ENCODE peak calls at places on chromosomes 5 and 9, in seven cellular contexts. One of them, this sample, is unnamed.

GRCh38 chr9:115262952-115263351 is 145.0 kb upstream of the TNC start:
- DNase-seq in psoas muscle: no peak
- DNase-seq in fibroblast of lung: peak
- DNase-seq in upper lobe of right lung: no peak
- DNase-seq in foreskin fibroblast: no peak
- DNase-seq in CD14-positive monocyte: no peak
- DNase-seq in adrenal gland: no peak
- DNase-seq in this sample: no peak

GRCh38 chr5:159539678-159540077 is 209.4 kb upstream of the IL12B start:
- DNase-seq in psoas muscle: no peak
- DNase-seq in fibroblast of lung: no peak
- DNase-seq in upper lobe of right lung: no peak
- DNase-seq in foreskin fibroblast: no peak
- DNase-seq in CD14-positive monocyte: no peak
- DNase-seq in adrenal gland: no peak
- DNase-seq in this sample: no peak

GRCh38 chr9:94937214-94937903 is 210.9 kb downstream of the AOPEP start:
- DNase-seq in psoas muscle: no peak
- DNase-seq in fibroblast of lung: peak
- DNase-seq in upper lobe of right lung: no peak
- DNase-seq in foreskin fibroblast: peak
- DNase-seq in CD14-positive monocyte: no peak
- DNase-seq in adrenal gland: no peak
- DNase-seq in this sample: no peak

GRCh38 chr5:78221964-78222451 is 72.5 kb downstream of the AP3B1 start:
- DNase-seq in psoas muscle: no peak
- DNase-seq in fibroblast of lung: no peak
- DNase-seq in upper lobe of right lung: no peak
- DNase-seq in foreskin fibroblast: no peak
- DNase-seq in CD14-positive monocyte: peak
- DNase-seq in adrenal gland: no peak
- DNase-seq in this sample: no peak

GRCh38 chr5:81014348-81014747 is 54.2 kb downstream of the RASGRF2 start:
- DNase-seq in psoas muscle: no peak
- DNase-seq in fibroblast of lung: peak
- DNase-seq in upper lobe of right lung: no peak
- DNase-seq in foreskin fibroblast: no peak
- DNase-seq in CD14-positive monocyte: no peak
- DNase-seq in adrenal gland: no peak
- DNase-seq in this sample: no peak

GRCh38 chr9:38621434-38622082 is 1.2 kb upstream of the ANKRD18A start:
- DNase-seq in psoas muscle: no peak
- DNase-seq in fibroblast of lung: peak
- DNase-seq in upper lobe of right lung: peak
- DNase-seq in foreskin fibroblast: no peak
- DNase-seq in CD14-positive monocyte: no peak
- DNase-seq in adrenal gland: peak
- DNase-seq in this sample: no peak

GRCh38 chr9:69637801-69638200 is 34.4 kb downstream of the APBA1 start:
- DNase-seq in psoas muscle: no peak
- DNase-seq in fibroblast of lung: peak
- DNase-seq in upper lobe of right lung: no peak
- DNase-seq in foreskin fibroblast: peak
- DNase-seq in CD14-positive monocyte: no peak
- DNase-seq in adrenal gland: no peak
- DNase-seq in this sample: no peak

GRCh38 chr5:105504-106080 is 13.6 kb downstream of the PLEKHG4B start:
- DNase-seq in psoas muscle: no peak
- DNase-seq in fibroblast of lung: no peak
- DNase-seq in upper lobe of right lung: no peak
- DNase-seq in foreskin fibroblast: no peak
- DNase-seq in CD14-positive monocyte: no peak
- DNase-seq in adrenal gland: no peak
- DNase-seq in this sample: no peak

GRCh38 chr5:90866333-90866732 is 307.7 kb downstream of the ADGRV1 start:
- DNase-seq in psoas muscle: no peak
- DNase-seq in fibroblast of lung: peak
- DNase-seq in upper lobe of right lung: no peak
- DNase-seq in foreskin fibroblast: no peak
- DNase-seq in CD14-positive monocyte: no peak
- DNase-seq in adrenal gland: no peak
- DNase-seq in this sample: no peak

GRCh38 chr9:27125030-27125429 is 16.0 kb downstream of the TEK start:
- DNase-seq in psoas muscle: peak
- DNase-seq in fibroblast of lung: peak
- DNase-seq in upper lobe of right lung: no peak
- DNase-seq in foreskin fibroblast: peak
- DNase-seq in CD14-positive monocyte: no peak
- DNase-seq in adrenal gland: peak
- DNase-seq in this sample: no peak

GRCh38 chr5:5699062-5699461 is 276.6 kb downstream of the ICE1 start:
- DNase-seq in psoas muscle: no peak
- DNase-seq in fibroblast of lung: no peak
- DNase-seq in upper lobe of right lung: no peak
- DNase-seq in foreskin fibroblast: no peak
- DNase-seq in CD14-positive monocyte: no peak
- DNase-seq in adrenal gland: no peak
- DNase-seq in this sample: no peak

GRCh38 chr9:136023401-136024225 is 62.4 kb upstream of the UBAC1 start:
- DNase-seq in psoas muscle: peak
- DNase-seq in fibroblast of lung: peak
- DNase-seq in upper lobe of right lung: peak
- DNase-seq in foreskin fibroblast: peak
- DNase-seq in CD14-positive monocyte: peak
- DNase-seq in adrenal gland: peak
- DNase-seq in this sample: no peak

GRCh38 chr5:62017092-62017491 is 288.9 kb upstream of the KIF2A start:
- DNase-seq in psoas muscle: no peak
- DNase-seq in fibroblast of lung: no peak
- DNase-seq in upper lobe of right lung: no peak
- DNase-seq in foreskin fibroblast: no peak
- DNase-seq in CD14-positive monocyte: no peak
- DNase-seq in adrenal gland: no peak
- DNase-seq in this sample: no peak

GRCh38 chr9:129944501-129945116 is 98.4 kb downstream of the FNBP1 start:
- DNase-seq in psoas muscle: no peak
- DNase-seq in fibroblast of lung: no peak
- DNase-seq in upper lobe of right lung: no peak
- DNase-seq in foreskin fibroblast: no peak
- DNase-seq in CD14-positive monocyte: peak
- DNase-seq in adrenal gland: no peak
- DNase-seq in this sample: no peak
- TF ChIP-seq CTCF in psoas muscle: no peak
- TF ChIP-seq CTCF in fibroblast of lung: no peak
- TF ChIP-seq CTCF in upper lobe of right lung: no peak
- TF ChIP-seq CTCF in foreskin fibroblast: no peak
- TF ChIP-seq CTCF in CD14-positive monocyte: peak
- TF ChIP-seq CTCF in adrenal gland: no peak
- TF ChIP-seq CTCF in this sample: no peak

GRCh38 chr9:112793213-112793810 is 42.8 kb downstream of the SNX30 start:
- DNase-seq in psoas muscle: peak
- DNase-seq in fibroblast of lung: peak
- DNase-seq in upper lobe of right lung: peak
- DNase-seq in foreskin fibroblast: peak
- DNase-seq in CD14-positive monocyte: peak
- DNase-seq in adrenal gland: peak
- DNase-seq in this sample: no peak
- TF ChIP-seq CTCF in psoas muscle: peak
- TF ChIP-seq CTCF in fibroblast of lung: peak
- TF ChIP-seq CTCF in upper lobe of right lung: peak
- TF ChIP-seq CTCF in foreskin fibroblast: peak
- TF ChIP-seq CTCF in CD14-positive monocyte: peak
- TF ChIP-seq CTCF in adrenal gland: peak
- TF ChIP-seq CTCF in this sample: peak

DNA sequence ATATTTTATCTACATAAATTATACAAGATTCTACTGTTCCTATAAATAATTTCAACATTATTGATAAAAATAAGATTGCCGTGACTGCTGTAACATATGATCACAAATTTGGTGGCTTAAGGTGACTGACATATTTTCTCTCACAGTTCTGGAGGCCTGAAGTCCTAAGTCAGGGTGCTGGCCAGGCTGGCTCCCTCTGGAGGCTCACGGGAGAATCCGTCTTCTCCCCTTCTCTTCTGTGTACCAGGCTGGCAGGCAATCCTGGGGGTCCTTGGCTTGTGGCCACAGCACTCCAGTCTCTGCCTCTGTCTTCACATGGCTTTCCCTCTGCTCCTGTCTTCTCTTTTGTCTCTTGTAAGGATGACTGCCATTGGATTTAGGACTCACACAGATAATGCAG is 31.7 kb upstream of the IRX2 start:
- DNase-seq in psoas muscle: no peak
- DNase-seq in fibroblast of lung: no peak
- DNase-seq in upper lobe of right lung: no peak
- DNase-seq in foreskin fibroblast: no peak
- DNase-seq in CD14-positive monocyte: no peak
- DNase-seq in adrenal gland: no peak
- DNase-seq in this sample: no peak
- TF ChIP-seq CTCF in psoas muscle: no peak
- TF ChIP-seq CTCF in fibroblast of lung: peak
- TF ChIP-seq CTCF in upper lobe of right lung: peak
- TF ChIP-seq CTCF in foreskin fibroblast: peak
- TF ChIP-seq CTCF in CD14-positive monocyte: no peak
- TF ChIP-seq CTCF in adrenal gland: no peak
- TF ChIP-seq CTCF in this sample: no peak

DNA sequence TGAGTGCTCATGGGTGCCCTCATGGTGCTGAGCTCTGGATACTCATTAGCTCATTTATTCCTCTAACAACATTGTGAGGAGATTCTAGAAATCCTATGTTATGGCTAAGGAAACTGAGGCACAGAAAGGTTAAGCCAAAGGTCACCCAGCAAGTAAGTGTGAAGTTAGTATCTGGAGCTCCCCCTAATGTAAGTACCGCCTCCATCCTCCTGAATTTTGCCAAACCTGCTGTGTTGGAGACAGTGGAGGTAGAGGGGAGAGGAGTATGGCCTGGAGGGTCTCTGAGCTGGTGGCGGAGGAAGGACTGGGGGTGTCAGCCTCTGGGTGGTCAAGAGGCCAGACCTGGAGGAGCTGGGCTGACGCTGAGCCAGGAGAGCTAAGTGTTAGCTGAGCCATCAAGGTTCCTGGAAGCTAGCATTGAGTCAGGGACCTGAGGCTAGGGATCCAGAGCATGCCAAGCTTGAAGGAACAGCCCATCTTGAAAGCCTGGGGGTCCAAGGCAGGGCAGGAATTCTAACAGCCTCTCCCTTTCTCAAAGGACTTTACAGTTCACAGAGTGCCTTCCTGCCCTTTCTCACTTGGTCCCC is 114.8 kb downstream of the RGS3 start:
- DNase-seq in psoas muscle: no peak
- DNase-seq in fibroblast of lung: peak
- DNase-seq in upper lobe of right lung: no peak
- DNase-seq in foreskin fibroblast: no peak
- DNase-seq in CD14-positive monocyte: no peak
- DNase-seq in adrenal gland: peak
- DNase-seq in this sample: no peak
- TF ChIP-seq CTCF in psoas muscle: no peak
- TF ChIP-seq CTCF in fibroblast of lung: peak
- TF ChIP-seq CTCF in upper lobe of right lung: no peak
- TF ChIP-seq CTCF in foreskin fibroblast: no peak
- TF ChIP-seq CTCF in CD14-positive monocyte: no peak
- TF ChIP-seq CTCF in adrenal gland: no peak
- TF ChIP-seq CTCF in this sample: no peak

GRCh38 chr9:35731415-35732184 is 395 bp downstream of the TLN1 start:
- DNase-seq in psoas muscle: no peak
- DNase-seq in fibroblast of lung: no peak
- DNase-seq in upper lobe of right lung: no peak
- DNase-seq in foreskin fibroblast: no peak
- DNase-seq in CD14-positive monocyte: no peak
- DNase-seq in adrenal gland: no peak
- DNase-seq in this sample: no peak

GRCh38 chr9:35733109-35733541 is 659 bp downstream of the CREB3 start:
- DNase-seq in psoas muscle: no peak
- DNase-seq in fibroblast of lung: peak
- DNase-seq in upper lobe of right lung: no peak
- DNase-seq in foreskin fibroblast: no peak
- DNase-seq in CD14-positive monocyte: no peak
- DNase-seq in adrenal gland: peak
- DNase-seq in this sample: no peak

GRCh38 chr9:35730486-35730854 is 1.5 kb downstream of the TLN1 start:
- DNase-seq in psoas muscle: no peak
- DNase-seq in fibroblast of lung: no peak
- DNase-seq in upper lobe of right lung: no peak
- DNase-seq in foreskin fibroblast: no peak
- DNase-seq in CD14-positive monocyte: no peak
- DNase-seq in adrenal gland: no peak
- DNase-seq in this sample: no peak

GRCh38 chr9:35734096-35734495 is 1.6 kb downstream of the CREB3 start:
- DNase-seq in psoas muscle: no peak
- DNase-seq in fibroblast of lung: no peak
- DNase-seq in upper lobe of right lung: no peak
- DNase-seq in foreskin fibroblast: no peak
- DNase-seq in CD14-positive monocyte: no peak
- DNase-seq in adrenal gland: no peak
- DNase-seq in this sample: no peak

DNA sequence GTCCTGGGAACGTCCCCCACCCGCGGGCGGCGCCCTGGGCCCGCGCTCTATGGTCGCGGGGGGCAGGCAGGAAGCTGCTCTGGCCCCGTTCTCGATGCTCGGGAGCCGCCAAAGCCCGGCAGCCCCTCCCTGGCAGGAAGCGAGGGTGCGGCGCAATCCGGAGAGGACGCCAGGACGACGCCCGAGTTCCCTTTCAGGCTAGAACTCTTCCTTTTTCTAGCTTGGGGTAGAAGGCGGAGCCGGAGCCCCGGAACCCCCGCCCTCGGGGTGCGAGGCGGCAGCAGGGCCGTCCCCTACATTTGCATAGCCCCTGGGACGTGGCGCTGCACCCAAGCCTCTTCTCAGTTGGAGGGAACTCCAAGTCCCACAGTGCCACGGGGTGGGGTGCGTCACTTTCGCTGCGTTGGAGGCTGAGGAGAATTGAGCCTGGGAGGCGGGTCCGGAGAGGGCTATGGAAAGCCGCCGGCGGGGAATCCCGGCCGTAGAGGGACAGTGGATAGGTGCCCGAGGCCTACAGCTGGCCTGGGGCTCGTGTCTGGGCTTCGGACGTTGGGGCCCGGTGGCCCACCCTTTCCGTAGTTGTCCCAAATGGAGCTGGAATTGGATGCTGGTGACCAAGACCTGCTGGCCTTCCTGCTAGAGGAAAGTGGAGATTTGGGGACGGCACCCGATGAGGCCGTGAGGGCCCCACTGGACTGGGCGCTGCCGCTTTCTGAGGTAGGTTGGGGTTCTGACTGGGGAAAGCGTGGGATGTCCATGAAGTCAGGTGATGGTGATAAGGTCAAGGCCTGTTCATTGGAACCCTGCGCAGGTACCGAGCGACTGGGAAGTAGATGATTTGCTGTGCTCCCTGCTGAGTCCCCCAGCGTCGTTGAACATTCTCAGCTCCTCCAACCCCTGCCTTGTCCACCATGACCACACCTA is at the start of the genes CREB3 and TLN1:
- DNase-seq in psoas muscle: peak
- DNase-seq in fibroblast of lung: peak
- DNase-seq in upper lobe of right lung: peak
- DNase-seq in foreskin fibroblast: peak
- DNase-seq in CD14-positive monocyte: peak
- DNase-seq in adrenal gland: peak
- DNase-seq in this sample: peak
- TF ChIP-seq CTCF in psoas muscle: no peak
- TF ChIP-seq CTCF in fibroblast of lung: no peak
- TF ChIP-seq CTCF in upper lobe of right lung: no peak
- TF ChIP-seq CTCF in foreskin fibroblast: no peak
- TF ChIP-seq CTCF in CD14-positive monocyte: no peak
- TF ChIP-seq CTCF in adrenal gland: no peak
- TF ChIP-seq CTCF in this sample: no peak

This sample was measured in osteocyte.